ENCODE peak calls at places on chromosomes 7 and 10, in seven cellular contexts. H is GM23338; R is Calu3; D is NCI-H1092 treated with DMSO at 0.1 percent for 48 hours; F is GM20000; V is SK-N-SH; E is activated CD8-positive, alpha-beta T cell treated with anti-CD3 and anti-CD28 coated beads, Interleukin-2, amount 10 ng/mL, durations not matched to agents 7 days and 5 days. Y is an unnamed sample.

GRCh38 chr7:95501261-95501816 is 15.6 kb downstream of the ASB4 start:
- DNase-seq in R (no peak), D (no peak), F (peak), E (peak), H (peak), V (no peak), Y (no peak)

GRCh38 chr7:117134885-117135552 is 181.7 kb downstream of the ST7 start:
- DNase-seq in E (no peak), H (no peak), R (no peak), D (no peak), F (no peak), V (no peak), Y (no peak)

GRCh38 chr10:7488418-7488829 is 77.6 kb upstream of the SFMBT2 start:
- DNase-seq in V (no peak), F (no peak), H (no peak), R (peak), D (no peak), E (no peak), Y (no peak)

GRCh38 chr10:28587970-28588290 is 55.0 kb downstream of the WAC start:
- DNase-seq in H (no peak), R (no peak), F (no peak), V (no peak), E (no peak), D (no peak), Y (no peak)

GRCh38 chr10:100747826-100748231 is 2.4 kb downstream of the PAX2 start:
- DNase-seq in V (peak), H (peak), D (no peak), F (no peak), E (no peak), R (no peak), Y (no peak)

GRCh38 chr7:120160166-120160565 is 112.8 kb upstream of the KCND2 start:
- DNase-seq in F (no peak), V (no peak), H (no peak), R (no peak), D (no peak), E (no peak), Y (no peak)

GRCh38 chr7:154744226-154744860 is 258.6 kb downstream of the PAXIP1 start:
- DNase-seq in H (peak), F (peak), E (peak), R (peak), D (peak), V (peak), Y (no peak)

GRCh38 chr10:6406220-6407033 is 173.6 kb downstream of the PRKCQ start:
- DNase-seq in D (no peak), F (peak), E (peak), V (peak), R (peak), H (peak), Y (no peak)

GRCh38 chr10:48509061-48509772 is 95.7 kb downstream of the ARHGAP22 start:
- DNase-seq in V (no peak), F (no peak), R (no peak), E (no peak), H (no peak), D (no peak), Y (no peak)

Y was measured in thoracic aorta.